ENCODE peak calls at places on chromosomes 5 and 9, in ten cellular contexts. D, Y, Q, L, F, K, U, C, J and S are unnamed samples.

GRCh38 chr5:155529366-155529765 is 515.8 kb downstream of the KIF4B start:
- DNase-seq in D (no peak), Y (no peak), Q (no peak), L (no peak), F (no peak), K (no peak), U (no peak), C (no peak), J (peak), S (no peak)

GRCh38 chr5:94266170-94266569 is 352.2 kb downstream of the KIAA0825 start:
- DNase-seq in D (no peak), Y (no peak), Q (no peak), L (no peak), F (no peak), K (no peak), U (no peak), C (no peak), J (no peak), S (no peak)

GRCh38 chr5:130874861-130875419 is 290.1 kb downstream of the HINT1 start:
- DNase-seq in D (no peak), Y (no peak), Q (no peak), L (no peak), F (no peak), K (no peak), U (no peak), C (no peak), J (peak), S (no peak)

GRCh38 chr5:66307647-66308257 is 163.7 kb downstream of the SREK1 start:
- DNase-seq in D (peak), Y (no peak), Q (no peak), L (no peak), F (no peak), K (peak), U (peak), C (no peak), J (peak), S (peak)

GRCh38 chr9:134709512-134710270 is 68.1 kb downstream of the COL5A1 start:
- DNase-seq in D (no peak), Y (no peak), Q (no peak), L (no peak), F (no peak), K (no peak), U (no peak), C (no peak), J (peak), S (no peak)

GRCh38 chr5:147613359-147613758 is 103.5 kb upstream of the DPYSL3 start:
- DNase-seq in D (no peak), Y (no peak), Q (no peak), L (no peak), F (no peak), K (no peak), U (peak), C (no peak), J (peak), S (no peak)

GRCh38 chr5:135154197-135154596 is 120.2 kb upstream of the PITX1 start:
- DNase-seq in D (no peak), Y (no peak), Q (no peak), L (no peak), F (no peak), K (no peak), U (peak), C (no peak), J (peak), S (no peak)

GRCh38 chr9:76451234-76451633 is 7.7 kb upstream of the GCNT1 start:
- DNase-seq in D (no peak), Y (no peak), Q (no peak), L (no peak), F (no peak), K (no peak), U (peak), C (no peak), J (peak), S (peak)

GRCh38 chr5:52603742-52604141 is 184.0 kb upstream of the ITGA1 start:
- DNase-seq in D (no peak), Y (no peak), Q (no peak), L (no peak), F (no peak), K (no peak), U (no peak), C (no peak), J (no peak), S (peak)

GRCh38 chr5:139908749-139909148 is 113.1 kb downstream of the PSD2 start:
- DNase-seq in D (no peak), Y (peak), Q (no peak), L (no peak), F (no peak), K (no peak), U (no peak), C (peak), J (peak), S (no peak)

GRCh38 chr9:97737429-97737828 is 40.3 kb upstream of the XPA start:
- DNase-seq in D (no peak), Y (no peak), Q (no peak), L (no peak), F (no peak), K (no peak), U (peak), C (no peak), J (peak), S (no peak)

GRCh38 chr9:88789785-88790184 is 201.5 kb upstream of the S1PR3 start:
- DNase-seq in D (no peak), Y (no peak), Q (no peak), L (no peak), F (no peak), K (no peak), U (peak), C (no peak), J (peak), S (no peak)

GRCh38 chr5:19928556-19929421 is 59.2 kb downstream of the CDH18 start:
- DNase-seq in D (peak), Y (no peak), Q (no peak), L (no peak), F (no peak), K (no peak), U (peak), C (no peak), J (peak), S (peak)

GRCh38 chr5:56019306-56020272 is 24.8 kb upstream of the IL6ST start:
- DNase-seq in D (no peak), Y (no peak), Q (no peak), L (no peak), F (no peak), K (no peak), U (no peak), C (no peak), J (peak), S (no peak)

GRCh38 chr5:11588803-11589202 is 315.4 kb downstream of the CTNND2 start:
- DNase-seq in D (peak), Y (no peak), Q (no peak), L (no peak), F (no peak), K (no peak), U (no peak), C (no peak), J (no peak), S (no peak)

GRCh38 chr5:1959231-1959630 is 76.5 kb upstream of the IRX4 start:
- DNase-seq in D (no peak), Y (no peak), Q (no peak), L (no peak), F (no peak), K (no peak), U (no peak), C (no peak), J (no peak), S (no peak)

GRCh38 chr9:86741311-86742215 is 205.7 kb downstream of the GAS1 start:
- DNase-seq in D (no peak), Y (no peak), Q (no peak), L (no peak), F (no peak), K (no peak), U (peak), C (no peak), J (peak), S (peak)

GRCh38 chr5:177329883-177330282 is 18.2 kb upstream of the MXD3 start:
- DNase-seq in D (no peak), Y (peak), Q (no peak), L (no peak), F (no peak), K (no peak), U (no peak), C (no peak), J (no peak), S (no peak)

GRCh38 chr5:112479418-112479817 is 60.3 kb upstream of the EPB41L4A start:
- DNase-seq in D (no peak), Y (no peak), Q (no peak), L (no peak), F (no peak), K (no peak), U (peak), C (no peak), J (peak), S (peak)

GRCh38 chr9:129869585-129870501 is 34.6 kb downstream of the USP20 start:
- DNase-seq in D (no peak), Y (no peak), Q (no peak), L (no peak), F (no peak), K (no peak), U (no peak), C (no peak), J (no peak), S (no peak)

GRCh38 chr9:111966324-111966723 is 69.7 kb downstream of the UGCG start:
- DNase-seq in D (no peak), Y (no peak), Q (no peak), L (no peak), F (no peak), K (no peak), U (no peak), C (no peak), J (no peak), S (no peak)

GRCh38 chr5:178205010-178205748 is 846 bp downstream of the HNRNPAB start:
- DNase-seq in D (no peak), Y (peak), Q (peak), L (peak), F (peak), K (no peak), U (peak), C (peak), J (peak), S (no peak)

GRCh38 chr5:138953370-138954256 is 78.5 kb upstream of the LRRTM2 start:
- DNase-seq in D (peak), Y (peak), Q (no peak), L (no peak), F (peak), K (peak), U (no peak), C (peak), J (peak), S (no peak)

GRCh38 chr9:22307013-22307711 is 139.5 kb upstream of the DMRTA1 start:
- DNase-seq in D (peak), Y (no peak), Q (no peak), L (no peak), F (no peak), K (peak), U (peak), C (no peak), J (peak), S (peak)

GRCh38 chr5:170420809-170421412 is 31.7 kb upstream of the KCNMB1 start:
- DNase-seq in D (peak), Y (no peak), Q (peak), L (peak), F (peak), K (peak), U (peak), C (no peak), J (peak), S (peak)

GRCh38 chr5:131186561-131187256 is 16.0 kb downstream of the LYRM7 start:
- DNase-seq in D (no peak), Y (no peak), Q (no peak), L (no peak), F (no peak), K (no peak), U (peak), C (no peak), J (peak), S (no peak)

GRCh38 chr9:126985870-126986498 is 71.4 kb downstream of the RALGPS1 start:
- DNase-seq in D (no peak), Y (peak), Q (peak), L (peak), F (peak), K (peak), U (peak), C (no peak), J (peak), S (peak)

GRCh38 chr5:39775458-39776365 is 350.9 kb upstream of the DAB2 start:
- DNase-seq in D (no peak), Y (no peak), Q (no peak), L (no peak), F (no peak), K (no peak), U (peak), C (no peak), J (peak), S (peak)

GRCh38 chr5:167850901-167851300 is 440.5 kb upstream of the WWC1 start:
- DNase-seq in D (no peak), Y (no peak), Q (no peak), L (no peak), F (no peak), K (no peak), U (no peak), C (no peak), J (no peak), S (no peak)

GRCh38 chr9:112174223-112174964 is 703 bp downstream of the SUSD1 start:
- DNase-seq in D (no peak), Y (peak), Q (peak), L (peak), F (peak), K (peak), U (peak), C (peak), J (peak), S (no peak)

GRCh38 chr9:88803551-88804288 is 187.5 kb upstream of the S1PR3 start:
- DNase-seq in D (no peak), Y (no peak), Q (no peak), L (no peak), F (no peak), K (no peak), U (no peak), C (no peak), J (no peak), S (no peak)

GRCh38 chr5:80487829-80488708 is at the start of gene FAM151B:
- DNase-seq in D (peak), Y (peak), Q (peak), L (peak), F (peak), K (peak), U (peak), C (peak), J (peak), S (peak)

GRCh38 chr5:41433552-41434181 is 76.7 kb downstream of the PLCXD3 start:
- DNase-seq in D (no peak), Y (no peak), Q (no peak), L (no peak), F (no peak), K (no peak), U (peak), C (no peak), J (peak), S (no peak)